ENCODE peak calls at places on chromosomes 7 and 10, in five cellular contexts. J, Y, S, Z and G are unnamed samples.

GRCh38 chr10:132859084-132859855 is 73.3 kb upstream of the NKX6-2 start:
- DNase-seq in J (no peak), Y (no peak), S (no peak), Z (no peak), G (no peak)

GRCh38 chr7:149147730-149148653 is 739 bp downstream of the ZNF398 start:
- DNase-seq in J (peak), Y (no peak), S (peak), Z (peak), G (peak)

GRCh38 chr7:128863433-128863989 is 855 bp downstream of the ATP6V1F start:
- DNase-seq in J (no peak), Y (no peak), S (peak), Z (peak), G (no peak)

GRCh38 chr7:83550100-83550499 is 98.8 kb downstream of the SEMA3E start:
- DNase-seq in J (no peak), Y (no peak), S (peak), Z (no peak), G (no peak)

GRCh38 chr10:15237351-15237750 is 68.9 kb upstream of the NMT2 start:
- DNase-seq in J (no peak), Y (no peak), S (peak), Z (no peak), G (no peak)

GRCh38 chr7:37448057-37448636 is 517 bp downstream of the ELMO1 start:
- DNase-seq in J (peak), Y (no peak), S (no peak), Z (peak), G (no peak)

GRCh38 chr7:118195837-118196474 is 12.0 kb downstream of the LSM8 start:
- DNase-seq in J (peak), Y (no peak), S (peak), Z (peak), G (no peak)

GRCh38 chr7:47588704-47589225 is 6.9 kb upstream of the TNS3 start:
- DNase-seq in J (no peak), Y (no peak), S (no peak), Z (no peak), G (no peak)

GRCh38 chr10:114406455-114406854 is 2.2 kb upstream of the AFAP1L2 start:
- DNase-seq in J (no peak), Y (no peak), S (no peak), Z (no peak), G (no peak)

GRCh38 chr7:33258561-33258960 is 129.2 kb downstream of the BBS9 start:
- DNase-seq in J (no peak), Y (no peak), S (peak), Z (no peak), G (no peak)

GRCh38 chr10:12177642-12178041 is 18.0 kb downstream of the NUDT5 start:
- DNase-seq in J (no peak), Y (no peak), S (peak), Z (no peak), G (no peak)

GRCh38 chr10:7408003-7408493 is 2.8 kb downstream of the SFMBT2 start:
- DNase-seq in J (peak), Y (no peak), S (peak), Z (no peak), G (no peak)

GRCh38 chr7:155352076-155352752 is 54.5 kb downstream of the INSIG1 start:
- DNase-seq in J (no peak), Y (no peak), S (no peak), Z (no peak), G (no peak)

GRCh38 chr7:104982773-104983619 is 31.0 kb upstream of the KMT2E start:
- DNase-seq in J (no peak), Y (no peak), S (no peak), Z (peak), G (no peak)

GRCh38 chr10:112804036-112804435 is 146.0 kb upstream of the TCF7L2 start:
- DNase-seq in J (no peak), Y (no peak), S (no peak), Z (no peak), G (peak)

GRCh38 chr10:129744134-129744895 is 219.8 kb downstream of the EBF3 start:
- DNase-seq in J (no peak), Y (peak), S (no peak), Z (no peak), G (peak)

GRCh38 chr10:96896884-96897589 is 64.9 kb downstream of the LCOR start:
- DNase-seq in J (no peak), Y (no peak), S (peak), Z (no peak), G (no peak)

GRCh38 chr7:26097837-26098668 is 53.9 kb upstream of the NFE2L3 start:
- DNase-seq in J (no peak), Y (no peak), S (no peak), Z (no peak), G (no peak)

GRCh38 chr7:123941391-123942180 is 16.5 kb downstream of the SPAM1 start:
- DNase-seq in J (no peak), Y (no peak), S (no peak), Z (no peak), G (no peak)

GRCh38 chr10:43110318-43111071 is 27.8 kb upstream of the CSGALNACT2 start:
- DNase-seq in J (peak), Y (no peak), S (peak), Z (peak), G (no peak)

GRCh38 chr10:61961278-61961677 is 59.8 kb downstream of the ARID5B start:
- DNase-seq in J (no peak), Y (no peak), S (no peak), Z (peak), G (no peak)

GRCh38 chr10:17802966-17803365 is 6.2 kb upstream of the MRC1 start:
- DNase-seq in J (no peak), Y (no peak), S (peak), Z (no peak), G (no peak)

GRCh38 chr10:17805440-17805839 is 3.7 kb upstream of the MRC1 start:
- DNase-seq in J (no peak), Y (no peak), S (no peak), Z (no peak), G (no peak)

GRCh38 chr10:17808971-17809841 is at the start of gene MRC1:
- DNase-seq in J (no peak), Y (peak), S (no peak), Z (no peak), G (no peak)

GRCh38 chr10:17802350-17802749 is 6.8 kb upstream of the MRC1 start:
- DNase-seq in J (no peak), Y (no peak), S (no peak), Z (no peak), G (no peak)

GRCh38 chr10:17805921-17806577 is 3.1 kb upstream of the MRC1 start:
- DNase-seq in J (no peak), Y (no peak), S (no peak), Z (no peak), G (no peak)
- TF ChIP-seq CTCF in J (no peak), Y (no peak), S (no peak), Z (peak), G (no peak)

GRCh38 chr7:41891967-41892755 is 189.3 kb upstream of the INHBA start:
- DNase-seq in J (no peak), Y (no peak), S (no peak), Z (no peak), G (no peak)
- TF ChIP-seq CTCF in J (no peak), Y (no peak), S (no peak), Z (no peak), G (peak)

GRCh38 chr7:2525161-2525930 is 5.8 kb downstream of the LFNG start:
- DNase-seq in J (no peak), Y (no peak), S (no peak), Z (no peak), G (no peak)
- TF ChIP-seq CTCF in J (no peak), Y (no peak), S (no peak), Z (no peak), G (no peak)

DNA sequence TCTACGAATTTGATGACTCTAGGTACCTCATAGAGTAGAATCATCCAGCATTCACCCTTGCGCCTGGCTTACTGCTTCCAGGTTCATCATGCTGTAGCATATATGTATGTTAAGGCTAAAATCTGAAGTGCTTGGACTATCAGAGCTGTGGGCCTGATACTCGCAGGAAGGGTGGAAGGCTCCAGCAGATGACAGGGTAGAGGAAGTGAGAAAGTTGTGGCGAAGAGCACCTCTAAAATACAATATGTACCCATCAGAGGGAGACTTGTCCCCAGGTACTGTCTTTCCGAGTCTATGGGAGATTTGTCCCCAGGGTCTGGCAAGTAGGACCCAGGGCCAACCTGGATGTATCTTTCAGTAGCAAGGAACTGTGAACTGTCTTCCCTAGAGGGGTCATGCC is 48.1 kb upstream of the PLEKHA1 start:
- DNase-seq in J (no peak), Y (peak), S (no peak), Z (no peak), G (peak)
- TF ChIP-seq CTCF in J (no peak), Y (no peak), S (no peak), Z (no peak), G (no peak)

GRCh38 chr7:130490888-130491771 is 755 bp upstream of the MEST start:
- DNase-seq in J (peak), Y (no peak), S (no peak), Z (peak), G (peak)
- TF ChIP-seq CTCF in J (peak), Y (no peak), S (peak), Z (peak), G (peak)

DNA sequence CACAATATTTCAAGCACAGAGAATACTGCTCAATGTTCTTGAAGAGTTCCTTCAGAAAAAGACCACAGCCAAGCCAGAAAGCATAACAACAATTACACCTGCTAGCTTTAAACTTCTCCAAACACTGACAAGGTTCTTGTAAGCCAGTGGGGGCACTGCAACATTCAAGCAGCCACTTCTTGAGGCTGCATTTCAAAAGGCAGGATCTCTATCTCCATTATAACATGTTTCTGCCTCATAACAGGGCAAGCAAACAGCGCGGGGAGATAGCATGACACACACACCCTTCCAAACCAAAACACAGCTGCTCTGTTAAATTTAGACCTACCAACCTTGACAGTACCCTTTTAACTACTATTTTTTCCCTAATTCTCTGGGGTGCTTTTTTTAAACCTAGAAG is 30.8 kb downstream of the CHCHD3 start:
- DNase-seq in J (no peak), Y (no peak), S (peak), Z (peak), G (no peak)
- TF ChIP-seq CTCF in J (no peak), Y (no peak), S (peak), Z (peak), G (peak)

GRCh38 chr10:24383681-24384106 is 174.8 kb downstream of the KIAA1217 start:
- DNase-seq in J (peak), Y (peak), S (peak), Z (peak), G (peak)
- TF ChIP-seq CTCF in J (peak), Y (no peak), S (peak), Z (peak), G (peak)

DNA sequence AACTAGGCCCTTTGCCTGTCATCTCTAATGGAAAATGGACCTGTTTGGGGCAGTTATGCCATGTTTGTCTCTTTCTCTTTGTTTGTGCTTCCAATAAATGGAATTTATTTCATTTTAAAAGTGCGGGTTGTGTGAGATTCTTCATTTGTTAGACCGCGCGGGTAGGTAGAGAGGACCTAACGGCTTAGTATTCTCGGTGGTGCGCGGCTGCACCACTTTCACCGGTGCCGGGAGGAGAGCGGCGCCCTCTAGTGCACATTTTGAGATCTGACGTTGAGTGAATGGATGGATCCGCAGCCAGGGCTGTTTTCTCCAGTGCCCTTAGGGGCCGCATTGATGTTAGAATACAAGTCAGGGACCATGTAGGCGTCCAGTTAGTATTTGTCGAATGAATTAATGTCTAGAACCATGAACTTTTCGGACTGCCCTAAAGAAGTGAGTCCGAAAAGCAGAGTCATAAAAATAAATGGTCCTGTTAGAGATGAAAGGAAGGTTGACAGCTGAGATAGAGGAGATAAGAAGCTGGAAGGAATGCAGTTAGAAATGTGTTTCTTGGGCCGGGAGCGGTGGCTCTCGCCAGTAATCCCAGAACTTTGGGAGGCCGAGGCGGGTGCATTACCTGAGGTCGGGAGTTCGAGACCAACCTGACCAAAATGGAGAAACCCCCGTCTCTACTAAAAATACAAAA is 29.3 kb upstream of the GIMAP8 start:
- DNase-seq in J (peak), Y (peak), S (peak), Z (peak), G (no peak)
- TF ChIP-seq CTCF in J (peak), Y (no peak), S (peak), Z (peak), G (peak)

GRCh38 chr7:57305192-57305748 is 144.7 kb upstream of the ZNF716 start:
- DNase-seq in J (no peak), Y (no peak), S (no peak), Z (no peak), G (no peak)
- TF ChIP-seq CTCF in J (no peak), Y (no peak), S (no peak), Z (peak), G (no peak)

GRCh38 chr10:23319835-23320234 is 24.8 kb downstream of the C10orf67 start:
- DNase-seq in J (no peak), Y (no peak), S (no peak), Z (no peak), G (no peak)

GRCh38 chr10:23326541-23327307 is 17.9 kb downstream of the C10orf67 start:
- DNase-seq in J (no peak), Y (no peak), S (no peak), Z (no peak), G (no peak)

GRCh38 chr10:23330953-23331352 is 13.6 kb downstream of the C10orf67 start:
- DNase-seq in J (no peak), Y (no peak), S (no peak), Z (no peak), G (no peak)

GRCh38 chr10:23322082-23322481 is 22.5 kb downstream of the C10orf67 start:
- DNase-seq in J (no peak), Y (no peak), S (no peak), Z (no peak), G (no peak)

DNA sequence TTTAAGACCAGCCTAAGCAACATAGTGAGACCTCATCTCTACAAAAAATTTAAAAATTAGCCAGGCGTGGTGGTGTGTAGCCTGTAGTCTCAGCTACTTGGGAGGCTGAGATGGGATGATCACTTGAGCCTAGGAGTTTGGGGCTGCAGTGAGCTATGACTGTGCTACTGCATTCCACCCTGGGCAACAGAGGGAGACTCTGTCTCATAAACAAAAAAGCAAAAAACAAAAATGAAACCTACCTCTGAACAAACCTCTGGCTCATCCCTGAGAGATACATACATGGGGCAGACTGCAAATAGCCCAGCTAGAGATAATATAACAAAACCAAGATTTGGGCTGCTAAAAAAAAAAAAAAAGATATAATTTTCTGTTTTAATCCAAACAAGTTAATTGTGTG is 19.5 kb downstream of the C10orf67 start:
- DNase-seq in J (no peak), Y (no peak), S (no peak), Z (peak), G (no peak)
- TF ChIP-seq CTCF in J (no peak), Y (no peak), S (no peak), Z (peak), G (no peak)